ENCODE peak calls at places on chromosomes 4 and X, in five cellular contexts. G is K562, T is H1, O is HCT116, H is HepG2. D is an unnamed sample.

GRCh38 chr4:110400071-110400470 is 75.9 kb upstream of the ENPEP start:
- DNase-seq in G (no peak), T (no peak), O (no peak), H (no peak), D (no peak)

GRCh38 chr4:183173580-183174526 is 74.8 kb downstream of the WWC2 start:
- DNase-seq in G (no peak), T (no peak), O (no peak), H (no peak), D (no peak)

GRCh38 chr4:68368566-68369473 is 18.9 kb upstream of the YTHDC1 start:
- DNase-seq in G (no peak), T (no peak), O (no peak), H (no peak), D (no peak)

GRCh38 chrX:129823115-129823514 is 20.6 kb downstream of the ZDHHC9 start:
- DNase-seq in G (peak; percentile 49), T (no peak), O (no peak), H (no peak), D (no peak)

GRCh38 chr4:105998210-105998609 is 102.9 kb downstream of the NPNT start:
- DNase-seq in G (no peak), T (no peak), O (no peak), H (peak; percentile 89), D (no peak)

GRCh38 chrX:121301822-121302221 is 254.4 kb downstream of the GLUD2 start:
- DNase-seq in G (no peak), T (no peak), O (no peak), H (no peak), D (no peak)

GRCh38 chr4:74618659-74619058 is 173.7 kb downstream of the AREG start:
- DNase-seq in G (no peak), T (no peak), O (no peak), H (no peak), D (no peak)

GRCh38 chrX:72621163-72621562 is 48.5 kb upstream of the HDAC8 start:
- DNase-seq in G (no peak), T (no peak), O (no peak), H (no peak), D (no peak)

GRCh38 chr4:54281060-54281781 is 52.1 kb downstream of the PDGFRA start:
- DNase-seq in G (no peak), T (no peak), O (no peak), H (no peak), D (no peak)

GRCh38 chr4:185779520-185779919 is 32.5 kb downstream of the SORBS2 start:
- DNase-seq in G (no peak), T (no peak), O (no peak), H (peak; percentile 82), D (no peak)

GRCh38 chr4:149901128-149901527 is 85.5 kb upstream of the IQCM start:
- DNase-seq in G (no peak), T (no peak), O (no peak), H (no peak), D (no peak)

GRCh38 chr4:149891381-149891780 is 75.7 kb upstream of the IQCM start:
- DNase-seq in G (no peak), T (no peak), O (no peak), H (no peak), D (no peak)

GRCh38 chr4:149897784-149898183 is 82.1 kb upstream of the IQCM start:
- DNase-seq in G (peak; percentile 5), T (no peak), O (peak; percentile 22), H (no peak), D (no peak)

DNA sequence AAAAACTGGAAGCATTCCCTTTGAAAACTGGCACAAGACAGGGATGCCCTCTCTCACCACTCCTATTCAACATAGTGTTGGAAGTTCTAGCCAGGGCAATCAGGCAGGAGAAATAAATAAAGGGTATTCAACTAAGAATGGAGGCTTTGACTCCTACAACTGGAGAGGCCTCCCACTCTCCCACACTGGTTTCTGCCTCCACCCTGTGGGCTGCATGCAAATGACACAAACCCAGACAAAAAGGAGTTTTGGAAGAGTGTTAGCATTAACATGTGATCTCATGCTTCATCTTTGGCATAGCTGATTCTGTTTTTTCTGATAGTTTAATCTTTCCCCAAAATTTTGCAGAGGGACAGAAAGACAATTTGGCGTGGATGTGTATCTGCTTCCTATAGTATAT is 80.8 kb upstream of the IQCM start:
- DNase-seq in G (no peak), T (no peak), O (peak; percentile 13), H (no peak), D (no peak)
- TF ChIP-seq SRF in G (no peak), T (no peak), O (no peak), H (no peak), D (no peak)

DNA sequence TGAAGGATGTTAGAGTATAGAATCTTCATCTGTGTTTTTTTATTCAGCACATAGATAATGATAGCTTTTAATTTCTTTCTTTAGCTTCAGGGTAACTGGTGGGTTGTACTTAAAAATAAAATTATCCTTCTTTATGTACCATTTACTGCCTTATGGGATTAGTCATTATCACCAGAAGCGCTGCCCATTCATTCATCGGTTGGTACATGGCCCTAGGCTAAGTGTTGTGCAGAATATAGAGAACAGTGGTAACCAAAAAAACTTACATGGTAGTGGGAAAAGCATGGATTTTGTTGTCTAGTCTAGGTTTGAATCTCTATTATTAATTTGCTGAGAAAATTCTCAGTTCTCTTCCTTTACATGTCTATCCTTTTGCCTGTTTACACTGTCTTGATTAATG is 43.5 kb upstream of the PDE5A start:
- DNase-seq in G (no peak), T (no peak), O (no peak), H (no peak), D (no peak)
- TF ChIP-seq SIN3A in G (no peak), T (no peak), O (no peak), H (no peak), D (no peak)

DNA sequence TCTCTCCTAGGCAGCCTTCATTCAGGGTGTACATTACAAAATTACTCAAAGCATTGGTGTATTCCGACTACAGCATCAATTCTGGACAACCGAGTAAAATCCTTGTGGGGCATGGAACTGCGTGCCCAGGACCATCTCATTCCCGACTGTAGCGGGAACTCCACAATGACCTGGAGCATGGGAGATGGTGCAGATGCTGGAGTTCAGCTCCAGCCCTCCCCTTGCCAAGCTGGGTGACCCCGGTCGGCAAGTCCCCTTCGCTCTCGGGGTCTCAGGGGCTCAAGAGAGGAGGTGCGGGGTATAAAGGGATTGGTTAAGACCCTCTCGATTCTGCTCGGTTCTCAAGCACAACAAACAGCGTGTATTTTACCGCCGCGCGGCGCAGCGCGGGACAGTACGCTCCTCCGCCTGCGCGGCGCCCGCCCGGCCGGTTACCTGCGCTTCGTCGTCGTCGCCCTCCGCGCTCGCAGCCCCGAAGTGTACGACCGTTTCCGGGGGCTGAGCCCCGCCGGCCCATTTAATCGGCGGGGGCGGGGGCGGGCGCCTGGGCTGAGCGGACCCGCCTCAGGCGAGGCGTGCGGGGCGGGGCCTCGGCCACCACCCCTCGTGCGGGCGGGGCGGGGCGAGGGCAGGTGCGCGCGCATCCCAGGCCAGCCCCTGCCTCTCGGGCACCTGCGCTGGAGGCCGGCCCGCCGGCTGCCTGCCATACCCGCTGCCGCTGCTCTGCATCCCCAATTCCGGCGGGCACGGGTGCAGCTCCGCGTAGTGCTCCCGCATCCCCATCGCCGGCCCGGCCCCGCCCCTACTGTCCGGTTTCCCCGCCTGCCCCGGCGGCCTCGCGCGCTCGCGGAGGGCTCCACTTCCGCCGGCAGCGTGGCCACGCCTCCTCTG is at the start of gene G6PD:
- DNase-seq in G (peak; percentile 96), T (peak; percentile 86), O (peak; percentile 6), H (peak; percentile 43), D (no peak)
- TF ChIP-seq SRF in G (no peak), T (no peak), O (no peak), H (no peak), D (no peak)

GRCh38 chr4:85686398-85686797 is 211.4 kb downstream of the ARHGAP24 start:
- DNase-seq in G (no peak), T (no peak), O (no peak), H (no peak), D (no peak)

GRCh38 chr4:85684676-85685075 is 209.7 kb downstream of the ARHGAP24 start:
- DNase-seq in G (no peak), T (no peak), O (no peak), H (no peak), D (no peak)

GRCh38 chr4:85677286-85677685 is 202.3 kb downstream of the ARHGAP24 start:
- DNase-seq in G (no peak), T (no peak), O (no peak), H (no peak), D (no peak)

GRCh38 chr4:85682391-85682790 is 207.4 kb downstream of the ARHGAP24 start:
- DNase-seq in G (no peak), T (no peak), O (no peak), H (no peak), D (no peak)

DNA sequence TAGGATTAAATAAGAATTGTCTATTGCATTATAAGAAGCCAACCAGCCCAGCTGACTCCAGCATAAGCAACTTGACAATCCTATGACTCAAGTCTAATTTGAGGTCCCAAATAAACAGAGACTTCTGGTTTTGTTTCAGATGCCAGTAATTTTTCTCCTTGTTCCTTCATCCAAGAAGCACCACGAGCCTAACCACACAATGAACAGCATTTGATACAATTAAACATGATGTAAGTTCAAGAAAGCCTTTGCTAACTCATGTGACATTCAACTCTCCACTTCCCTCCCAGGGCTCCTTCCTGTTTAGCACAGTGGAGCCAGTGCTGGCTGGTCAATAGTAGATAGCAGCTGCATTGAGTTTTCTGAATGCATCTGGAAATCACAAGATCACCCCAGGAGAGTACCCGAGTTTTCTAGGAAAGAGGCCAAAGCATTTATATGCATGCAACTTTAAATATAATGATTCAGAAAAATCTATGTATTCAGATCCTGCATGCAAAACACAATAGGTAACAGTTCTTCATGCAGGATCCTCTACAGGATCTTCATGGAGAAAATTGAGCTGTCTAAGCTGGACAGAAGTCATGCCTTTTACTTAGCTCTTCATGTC is 206.3 kb downstream of the ARHGAP24 start:
- DNase-seq in G (no peak), T (no peak), O (no peak), H (no peak), D (no peak)
- TF ChIP-seq SIN3A in G (no peak), T (no peak), O (no peak), H (no peak), D (no peak)

GRCh38 chr4:80913381-80913780 is 117.1 kb upstream of the BMP3 start:
- DNase-seq in G (no peak), T (no peak), O (no peak), H (no peak), D (peak; percentile 35)
- TF ChIP-seq SRF in G (no peak), T (no peak), O (no peak), H (no peak), D (peak; percentile 35)